ENCODE peak calls at places on chromosomes 3 and 15, in five cellular contexts. Y, U, R, B and P are unnamed samples.

GRCh38 chr3:113150253-113150652 is 61.1 kb upstream of the BOC start:
- DNase-seq in Y (no peak), U (no peak), R (no peak), B (no peak), P (no peak)

GRCh38 chr3:171842864-171843511 is at the start of gene TMEM212:
- DNase-seq in Y (peak), U (no peak), R (no peak), B (no peak), P (no peak)

GRCh38 chr3:64687781-64688515 is at the start of gene ADAMTS9:
- DNase-seq in Y (peak), U (peak), R (no peak), B (peak), P (peak)

GRCh38 chr15:70672081-70672480 is 91.3 kb downstream of the UACA start:
- DNase-seq in Y (no peak), U (no peak), R (no peak), B (no peak), P (no peak)

GRCh38 chr3:42497009-42497731 is 5.3 kb upstream of the VIPR1 start:
- DNase-seq in Y (peak), U (no peak), R (no peak), B (no peak), P (no peak)

GRCh38 chr3:146421814-146422748 is 47.3 kb downstream of the PLSCR2 start:
- DNase-seq in Y (peak), U (no peak), R (no peak), B (no peak), P (no peak)

GRCh38 chr3:158789592-158789991 is 12.3 kb upstream of the MFSD1 start:
- DNase-seq in Y (peak), U (no peak), R (no peak), B (no peak), P (no peak)

GRCh38 chr3:46759239-46760152 is 41.8 kb upstream of the PRSS50 start:
- DNase-seq in Y (no peak), U (no peak), R (no peak), B (no peak), P (no peak)

GRCh38 chr15:94611656-94612055 is 380.3 kb downstream of the MCTP2 start:
- DNase-seq in Y (no peak), U (no peak), R (no peak), B (no peak), P (no peak)

GRCh38 chr3:159854500-159855124 is 134.0 kb upstream of the IL12A start:
- DNase-seq in Y (peak), U (no peak), R (no peak), B (no peak), P (no peak)

GRCh38 chr15:48861813-48862431 is 16.0 kb upstream of the EID1 start:
- DNase-seq in Y (peak), U (no peak), R (peak), B (peak), P (no peak)

GRCh38 chr3:94460914-94461313 is 398.1 kb downstream of the NSUN3 start:
- DNase-seq in Y (no peak), U (no peak), R (no peak), B (no peak), P (no peak)

GRCh38 chr3:10292505-10293419 is at the start of gene GHRL:
- DNase-seq in Y (no peak), U (no peak), R (no peak), B (no peak), P (no peak)

GRCh38 chr3:43919067-43919466 is 228.3 kb downstream of the ABHD5 start:
- DNase-seq in Y (peak), U (no peak), R (no peak), B (no peak), P (no peak)

GRCh38 chr3:88149146-88149515 is 628 bp upstream of the C3orf38 start:
- DNase-seq in Y (peak), U (no peak), R (peak), B (no peak), P (no peak)

GRCh38 chr15:58529041-58529440 is 97.2 kb downstream of the LIPC start:
- DNase-seq in Y (no peak), U (no peak), R (no peak), B (no peak), P (no peak)